ENCODE peak calls at places on chromosome 2, in ten cellular contexts. One of them, this sample, is unnamed.

GRCh38 chr2:157336137-157336721 is 10.6 kb upstream of the ERMN start:
- DNase-seq in lower lobe of right lung: no peak
- DNase-seq in AG09309: no peak
- DNase-seq in colonic mucosa: peak
- DNase-seq in cardiac fibroblast: peak
- DNase-seq in fibroblast of pulmonary artery: peak
- DNase-seq in HepG2: peak
- DNase-seq in astrocyte of the cerebellum: peak
- DNase-seq in fibroblast of lung: peak
- DNase-seq in heart right ventricle: peak
- DNase-seq in this sample: peak

GRCh38 chr2:208265371-208265806 is 666 bp upstream of the PIKFYVE start:
- DNase-seq in fibroblast of lung: peak
- DNase-seq in HepG2: peak
- DNase-seq in lower lobe of right lung: no peak
- DNase-seq in heart right ventricle: no peak
- DNase-seq in fibroblast of pulmonary artery: peak
- DNase-seq in cardiac fibroblast: peak
- DNase-seq in astrocyte of the cerebellum: no peak
- DNase-seq in colonic mucosa: peak
- DNase-seq in AG09309: no peak
- DNase-seq in this sample: peak

GRCh38 chr2:159140070-159140774 is 146.3 kb downstream of the WDSUB1 start:
- DNase-seq in fibroblast of lung: peak
- DNase-seq in colonic mucosa: no peak
- DNase-seq in HepG2: no peak
- DNase-seq in heart right ventricle: no peak
- DNase-seq in cardiac fibroblast: peak
- DNase-seq in lower lobe of right lung: no peak
- DNase-seq in fibroblast of pulmonary artery: peak
- DNase-seq in AG09309: peak
- DNase-seq in astrocyte of the cerebellum: no peak
- DNase-seq in this sample: peak

GRCh38 chr2:6053711-6054393 is 361.7 kb downstream of the SOX11 start:
- DNase-seq in fibroblast of pulmonary artery: no peak
- DNase-seq in astrocyte of the cerebellum: no peak
- DNase-seq in heart right ventricle: no peak
- DNase-seq in colonic mucosa: no peak
- DNase-seq in fibroblast of lung: no peak
- DNase-seq in AG09309: no peak
- DNase-seq in lower lobe of right lung: no peak
- DNase-seq in cardiac fibroblast: no peak
- DNase-seq in HepG2: no peak
- DNase-seq in this sample: no peak

GRCh38 chr2:151771599-151772358 is 37.5 kb upstream of the NEB start:
- DNase-seq in fibroblast of pulmonary artery: peak
- DNase-seq in HepG2: no peak
- DNase-seq in AG09309: peak
- DNase-seq in fibroblast of lung: peak
- DNase-seq in lower lobe of right lung: peak
- DNase-seq in heart right ventricle: peak
- DNase-seq in astrocyte of the cerebellum: peak
- DNase-seq in colonic mucosa: no peak
- DNase-seq in cardiac fibroblast: peak
- DNase-seq in this sample: peak

GRCh38 chr2:209977386-209978239 is 24.8 kb upstream of the RPE start:
- DNase-seq in fibroblast of lung: peak
- DNase-seq in astrocyte of the cerebellum: peak
- DNase-seq in heart right ventricle: no peak
- DNase-seq in colonic mucosa: no peak
- DNase-seq in HepG2: peak
- DNase-seq in cardiac fibroblast: peak
- DNase-seq in fibroblast of pulmonary artery: peak
- DNase-seq in AG09309: peak
- DNase-seq in lower lobe of right lung: no peak
- DNase-seq in this sample: peak

GRCh38 chr2:146388757-146389156 is 1456.1 kb upstream of the ACVR2A start:
- DNase-seq in fibroblast of lung: peak
- DNase-seq in cardiac fibroblast: peak
- DNase-seq in HepG2: no peak
- DNase-seq in lower lobe of right lung: no peak
- DNase-seq in AG09309: no peak
- DNase-seq in astrocyte of the cerebellum: peak
- DNase-seq in fibroblast of pulmonary artery: no peak
- DNase-seq in heart right ventricle: no peak
- DNase-seq in colonic mucosa: no peak
- DNase-seq in this sample: no peak

GRCh38 chr2:191257934-191258333 is 12.7 kb downstream of the MYO1B start:
- DNase-seq in lower lobe of right lung: no peak
- DNase-seq in cardiac fibroblast: no peak
- DNase-seq in AG09309: no peak
- DNase-seq in fibroblast of lung: no peak
- DNase-seq in fibroblast of pulmonary artery: no peak
- DNase-seq in astrocyte of the cerebellum: no peak
- DNase-seq in heart right ventricle: no peak
- DNase-seq in colonic mucosa: no peak
- DNase-seq in HepG2: no peak
- DNase-seq in this sample: no peak

GRCh38 chr2:219944861-219945260 is 317.4 kb downstream of the SLC4A3 start:
- DNase-seq in AG09309: no peak
- DNase-seq in lower lobe of right lung: no peak
- DNase-seq in fibroblast of pulmonary artery: no peak
- DNase-seq in heart right ventricle: no peak
- DNase-seq in HepG2: no peak
- DNase-seq in cardiac fibroblast: no peak
- DNase-seq in colonic mucosa: no peak
- DNase-seq in fibroblast of lung: no peak
- DNase-seq in astrocyte of the cerebellum: no peak
- DNase-seq in this sample: no peak

GRCh38 chr2:67251741-67252140 is 145.4 kb upstream of the ETAA1 start:
- DNase-seq in fibroblast of pulmonary artery: no peak
- DNase-seq in fibroblast of lung: no peak
- DNase-seq in heart right ventricle: no peak
- DNase-seq in cardiac fibroblast: no peak
- DNase-seq in HepG2: no peak
- DNase-seq in lower lobe of right lung: no peak
- DNase-seq in AG09309: no peak
- DNase-seq in colonic mucosa: no peak
- DNase-seq in astrocyte of the cerebellum: no peak
- DNase-seq in this sample: no peak

GRCh38 chr2:71690231-71690834 is 237.0 kb downstream of the DYSF start:
- DNase-seq in cardiac fibroblast: no peak
- DNase-seq in fibroblast of pulmonary artery: no peak
- DNase-seq in AG09309: no peak
- DNase-seq in fibroblast of lung: no peak
- DNase-seq in astrocyte of the cerebellum: no peak
- DNase-seq in lower lobe of right lung: no peak
- DNase-seq in heart right ventricle: no peak
- DNase-seq in colonic mucosa: no peak
- DNase-seq in HepG2: no peak
- DNase-seq in this sample: no peak

GRCh38 chr2:71690876-71691275 is 237.5 kb downstream of the DYSF start:
- DNase-seq in fibroblast of pulmonary artery: no peak
- DNase-seq in astrocyte of the cerebellum: no peak
- DNase-seq in lower lobe of right lung: no peak
- DNase-seq in cardiac fibroblast: no peak
- DNase-seq in colonic mucosa: no peak
- DNase-seq in fibroblast of lung: no peak
- DNase-seq in AG09309: no peak
- DNase-seq in heart right ventricle: no peak
- DNase-seq in HepG2: no peak
- DNase-seq in this sample: no peak

GRCh38 chr2:71693286-71694270 is 240.2 kb downstream of the DYSF start:
- DNase-seq in AG09309: no peak
- DNase-seq in lower lobe of right lung: peak
- DNase-seq in fibroblast of pulmonary artery: no peak
- DNase-seq in fibroblast of lung: no peak
- DNase-seq in HepG2: no peak
- DNase-seq in heart right ventricle: no peak
- DNase-seq in cardiac fibroblast: no peak
- DNase-seq in colonic mucosa: no peak
- DNase-seq in astrocyte of the cerebellum: no peak
- DNase-seq in this sample: no peak

GRCh38 chr2:71692621-71693277 is 239.4 kb downstream of the DYSF start:
- DNase-seq in fibroblast of pulmonary artery: no peak
- DNase-seq in AG09309: no peak
- DNase-seq in fibroblast of lung: no peak
- DNase-seq in lower lobe of right lung: no peak
- DNase-seq in heart right ventricle: no peak
- DNase-seq in astrocyte of the cerebellum: no peak
- DNase-seq in cardiac fibroblast: no peak
- DNase-seq in colonic mucosa: no peak
- DNase-seq in HepG2: no peak
- DNase-seq in this sample: no peak

DNA sequence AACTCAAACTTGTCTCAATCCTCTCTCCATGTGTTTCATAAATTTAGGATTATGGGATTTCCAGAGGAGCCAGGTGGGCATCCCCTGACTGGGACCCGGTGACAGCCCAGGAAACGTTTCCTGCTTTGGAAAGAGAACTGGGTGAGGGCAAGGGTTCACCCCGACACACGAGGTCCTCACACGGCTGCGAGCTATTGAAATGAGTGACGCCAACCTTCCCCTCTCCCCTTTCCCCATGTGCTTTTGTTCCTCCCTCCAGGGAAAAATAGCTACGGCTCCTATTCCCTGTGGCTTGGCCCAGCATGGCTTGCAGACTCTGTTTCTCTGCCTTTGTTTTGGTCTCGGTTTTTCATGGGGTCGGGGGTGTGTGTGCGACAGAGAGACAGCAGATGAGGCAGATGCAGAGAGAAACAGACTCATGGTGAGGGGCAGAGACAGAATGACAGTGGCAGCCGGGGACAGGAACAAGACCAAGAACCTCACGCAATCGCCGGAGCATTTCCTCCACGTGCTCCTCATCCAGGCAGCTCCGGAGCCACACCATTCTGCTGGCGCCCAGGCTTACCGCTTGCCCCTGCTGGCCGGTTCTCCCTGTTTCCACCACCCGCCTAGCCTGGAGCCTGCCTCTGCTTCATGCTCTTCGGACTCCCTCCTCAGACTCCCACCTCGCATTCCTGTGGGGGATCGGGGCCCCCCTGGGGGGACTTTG is 238.5 kb downstream of the DYSF start:
- DNase-seq in lower lobe of right lung: no peak
- DNase-seq in heart right ventricle: no peak
- DNase-seq in AG09309: no peak
- DNase-seq in HepG2: no peak
- DNase-seq in colonic mucosa: no peak
- DNase-seq in astrocyte of the cerebellum: no peak
- DNase-seq in fibroblast of lung: no peak
- DNase-seq in fibroblast of pulmonary artery: no peak
- DNase-seq in cardiac fibroblast: peak
- DNase-seq in this sample: no peak
- TF ChIP-seq CTCF in lower lobe of right lung: no peak
- TF ChIP-seq CTCF in heart right ventricle: no peak
- TF ChIP-seq CTCF in AG09309: no peak
- TF ChIP-seq CTCF in HepG2: no peak
- TF ChIP-seq CTCF in colonic mucosa: no peak
- TF ChIP-seq CTCF in astrocyte of the cerebellum: no peak
- TF ChIP-seq CTCF in fibroblast of lung: no peak
- TF ChIP-seq CTCF in fibroblast of pulmonary artery: no peak
- TF ChIP-seq CTCF in cardiac fibroblast: no peak
- TF ChIP-seq CTCF in this sample: no peak

DNA sequence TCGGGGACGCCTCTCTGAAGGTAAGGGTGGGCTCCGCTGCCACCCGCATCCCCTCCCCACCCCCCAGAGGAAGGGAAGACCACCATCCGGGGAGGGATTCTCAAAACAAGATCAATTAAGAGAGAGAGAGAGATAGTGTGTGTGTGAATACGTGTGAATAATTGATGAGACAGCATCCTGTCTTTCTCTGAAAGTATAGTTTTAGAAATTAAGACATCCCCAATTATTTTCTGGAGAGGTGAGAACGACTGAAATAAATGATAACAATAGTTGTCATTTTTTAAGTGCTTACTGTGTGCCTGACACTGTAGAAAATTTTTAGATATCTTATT is 751 bp downstream of the IL18R1 start:
- DNase-seq in fibroblast of pulmonary artery: no peak
- DNase-seq in astrocyte of the cerebellum: no peak
- DNase-seq in colonic mucosa: no peak
- DNase-seq in heart right ventricle: no peak
- DNase-seq in cardiac fibroblast: no peak
- DNase-seq in HepG2: no peak
- DNase-seq in lower lobe of right lung: no peak
- DNase-seq in AG09309: no peak
- DNase-seq in fibroblast of lung: no peak
- DNase-seq in this sample: no peak
- H3K4me3 ChIP-seq in fibroblast of pulmonary artery: peak
- H3K4me3 ChIP-seq in astrocyte of the cerebellum: peak
- H3K4me3 ChIP-seq in colonic mucosa: peak
- H3K4me3 ChIP-seq in heart right ventricle: peak
- H3K4me3 ChIP-seq in cardiac fibroblast: peak
- H3K4me3 ChIP-seq in HepG2: no peak
- H3K4me3 ChIP-seq in lower lobe of right lung: peak
- H3K4me3 ChIP-seq in AG09309: peak
- H3K4me3 ChIP-seq in fibroblast of lung: peak
- H3K4me3 ChIP-seq in this sample: peak

DNA sequence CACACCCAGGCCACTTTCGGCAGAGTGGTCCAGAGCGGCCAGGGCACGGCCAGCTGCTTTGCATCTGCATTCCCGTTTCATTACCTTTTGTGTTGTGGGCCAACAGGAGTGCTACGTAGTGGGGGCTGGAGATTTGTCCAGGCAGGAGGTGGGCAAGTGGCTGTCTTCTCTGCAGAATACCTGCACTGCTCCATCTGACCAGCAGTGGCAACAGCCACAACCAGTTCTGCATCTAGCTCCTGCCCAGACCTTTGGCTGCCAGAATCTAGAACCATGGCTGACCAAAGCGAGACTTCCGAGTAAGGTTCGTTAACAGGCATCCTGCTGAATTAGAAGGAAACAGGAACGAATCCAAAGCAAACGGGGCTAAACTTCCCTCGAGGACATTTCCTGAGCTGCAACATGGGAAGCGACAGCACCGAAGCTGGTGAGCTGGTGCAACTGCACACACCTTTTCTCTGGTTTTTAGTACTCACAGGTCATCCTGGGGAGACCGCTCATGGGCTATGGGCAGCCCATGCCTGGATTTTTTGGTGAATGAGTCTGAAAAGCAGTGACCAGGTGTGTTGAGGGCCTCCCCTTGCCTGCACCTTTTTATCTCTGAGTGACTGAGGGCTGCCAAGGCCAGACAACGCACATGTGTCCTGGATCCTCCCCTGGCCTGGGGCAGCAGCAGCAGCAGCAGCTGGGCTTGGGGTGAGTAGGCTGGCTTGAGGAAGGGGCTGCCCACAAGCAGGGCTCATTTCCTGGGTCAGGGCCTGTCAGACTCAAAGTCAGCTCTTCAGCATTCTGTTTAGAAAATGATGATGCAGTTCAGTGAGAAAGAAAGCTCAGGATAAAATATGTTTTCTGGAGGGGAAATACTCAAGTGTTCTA is 10.6 kb downstream of the GDF7 start:
- DNase-seq in colonic mucosa: no peak
- DNase-seq in cardiac fibroblast: no peak
- DNase-seq in HepG2: no peak
- DNase-seq in heart right ventricle: no peak
- DNase-seq in lower lobe of right lung: no peak
- DNase-seq in fibroblast of pulmonary artery: no peak
- DNase-seq in astrocyte of the cerebellum: no peak
- DNase-seq in fibroblast of lung: no peak
- DNase-seq in AG09309: no peak
- DNase-seq in this sample: no peak
- TF ChIP-seq CTCF in colonic mucosa: no peak
- TF ChIP-seq CTCF in cardiac fibroblast: no peak
- TF ChIP-seq CTCF in HepG2: no peak
- TF ChIP-seq CTCF in heart right ventricle: no peak
- TF ChIP-seq CTCF in lower lobe of right lung: no peak
- TF ChIP-seq CTCF in fibroblast of pulmonary artery: peak
- TF ChIP-seq CTCF in astrocyte of the cerebellum: peak
- TF ChIP-seq CTCF in fibroblast of lung: no peak
- TF ChIP-seq CTCF in AG09309: no peak
- TF ChIP-seq CTCF in this sample: no peak

GRCh38 chr2:11980809-11981208 is 234.4 kb downstream of the LPIN1 start:
- DNase-seq in cardiac fibroblast: no peak
- DNase-seq in fibroblast of lung: peak
- DNase-seq in heart right ventricle: no peak
- DNase-seq in fibroblast of pulmonary artery: no peak
- DNase-seq in astrocyte of the cerebellum: peak
- DNase-seq in AG09309: no peak
- DNase-seq in lower lobe of right lung: no peak
- DNase-seq in HepG2: no peak
- DNase-seq in colonic mucosa: no peak
- DNase-seq in this sample: no peak
- H3K4me3 ChIP-seq in cardiac fibroblast: no peak
- H3K4me3 ChIP-seq in fibroblast of lung: no peak
- H3K4me3 ChIP-seq in heart right ventricle: no peak
- H3K4me3 ChIP-seq in fibroblast of pulmonary artery: no peak
- H3K4me3 ChIP-seq in astrocyte of the cerebellum: no peak
- H3K4me3 ChIP-seq in AG09309: no peak
- H3K4me3 ChIP-seq in lower lobe of right lung: no peak
- H3K4me3 ChIP-seq in HepG2: no peak
- H3K4me3 ChIP-seq in colonic mucosa: no peak
- H3K4me3 ChIP-seq in this sample: no peak